ENCODE peak calls at places on chromosomes 7 and 10, in ten cellular contexts. C is heart right ventricle, Q is colonic mucosa, L is pancreas, A is BJ, V is sigmoid colon, N is GM23338, J is BE2C, R is HFFc6, G is spleen. X is an unnamed sample.

GRCh38 chr10:103553743-103554487 is 60.4 kb downstream of the NEURL1 start:
- DNase-seq in C (no peak), Q (no peak), L (no peak), A (no peak), V (no peak), N (no peak), J (no peak), R (no peak), G (peak; percentile 38), X (no peak)

GRCh38 chr10:5317547-5318107 is 47.1 kb upstream of the UCN3 start:
- DNase-seq in C (no peak), Q (no peak), L (no peak), A (no peak), V (no peak), N (no peak), J (no peak), R (peak; percentile 77), G (no peak), X (no peak)

GRCh38 chr10:29470355-29470705 is 164.4 kb downstream of the SVIL start:
- DNase-seq in C (no peak), Q (no peak), L (no peak), A (no peak), V (no peak), N (peak; percentile 78), J (peak; percentile 57), R (no peak), G (no peak), X (no peak)

GRCh38 chr7:34457329-34457728 is 200.7 kb upstream of the NPSR1 start:
- DNase-seq in C (no peak), Q (no peak), L (no peak), A (no peak), V (peak; percentile 59), N (peak; percentile 32), J (no peak), R (no peak), G (no peak), X (no peak)

GRCh38 chr10:122733450-122733849 is 33.8 kb upstream of the C10orf120 start:
- DNase-seq in C (no peak), Q (no peak), L (no peak), A (no peak), V (no peak), N (peak; percentile 41), J (no peak), R (no peak), G (no peak), X (peak; percentile 31)

GRCh38 chr7:136050462-136050847 is 73.3 kb upstream of the MTPN start:
- DNase-seq in C (no peak), Q (no peak), L (no peak), A (no peak), V (no peak), N (no peak), J (no peak), R (no peak), G (no peak), X (no peak)

GRCh38 chr10:30182191-30183075 is 123.0 kb upstream of the JCAD start:
- DNase-seq in C (no peak), Q (no peak), L (peak; percentile 9), A (peak; percentile 94), V (no peak), N (no peak), J (no peak), R (peak; percentile 91), G (no peak), X (no peak)

GRCh38 chr7:121777672-121778071 is 95.3 kb upstream of the PTPRZ1 start:
- DNase-seq in C (no peak), Q (no peak), L (no peak), A (no peak), V (no peak), N (peak; percentile 50), J (no peak), R (no peak), G (no peak), X (no peak)

GRCh38 chr7:146116452-146117219 is at the start of gene CNTNAP2:
- DNase-seq in C (no peak), Q (no peak), L (no peak), A (no peak), V (no peak), N (peak; percentile 69), J (peak; percentile 43), R (no peak), G (peak; percentile 57), X (no peak)

GRCh38 chr7:6556196-6556595 is 4.9 kb upstream of the GRID2IP start:
- DNase-seq in C (no peak), Q (no peak), L (no peak), A (no peak), V (no peak), N (peak; percentile 74), J (no peak), R (no peak), G (no peak), X (no peak)
- TF ChIP-seq CTCF in C (no peak), Q (peak; percentile 12), L (no peak), A (no peak), V (no peak), N (peak; percentile 68), J (peak; percentile 12), R (peak; percentile 32), G (no peak), X (no peak)

DNA sequence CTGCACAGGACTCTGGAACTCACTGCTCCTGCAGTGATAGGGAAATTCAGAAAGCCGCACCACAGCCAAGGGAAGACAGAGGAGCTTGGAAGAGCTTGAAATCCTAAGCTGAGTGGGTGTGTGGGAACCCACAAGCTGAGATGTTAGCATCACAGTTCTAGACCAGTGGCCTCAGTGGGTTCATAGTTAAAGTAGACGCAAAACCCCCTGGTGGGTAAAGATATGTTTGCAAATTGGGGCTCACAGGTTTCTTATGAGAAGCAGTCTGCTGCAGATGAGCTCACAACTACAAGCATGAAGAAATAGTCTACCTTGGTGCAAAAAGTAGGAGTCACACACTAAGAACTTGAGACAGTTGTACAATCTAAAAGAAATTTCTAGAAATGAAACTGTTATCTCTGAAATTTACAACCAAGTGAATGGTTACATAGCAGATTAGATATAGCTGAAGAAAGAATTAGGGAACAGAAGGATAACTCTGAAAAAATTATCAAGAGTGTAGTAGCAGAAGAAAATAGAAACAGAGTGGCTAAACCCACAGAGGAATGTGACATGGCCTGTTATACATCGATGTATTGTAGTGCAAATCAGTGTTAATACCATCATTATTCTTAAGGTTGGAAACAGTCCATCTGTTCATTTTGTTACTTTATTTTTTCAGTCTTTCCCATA is 77.2 kb downstream of the DYNC2I1 start:
- DNase-seq in C (no peak), Q (no peak), L (no peak), A (no peak), V (no peak), N (no peak), J (no peak), R (no peak), G (no peak), X (no peak)
- TF ChIP-seq CTCF in C (no peak), Q (no peak), L (no peak), A (no peak), V (no peak), N (no peak), J (no peak), R (peak; percentile 30), G (no peak), X (no peak)

DNA sequence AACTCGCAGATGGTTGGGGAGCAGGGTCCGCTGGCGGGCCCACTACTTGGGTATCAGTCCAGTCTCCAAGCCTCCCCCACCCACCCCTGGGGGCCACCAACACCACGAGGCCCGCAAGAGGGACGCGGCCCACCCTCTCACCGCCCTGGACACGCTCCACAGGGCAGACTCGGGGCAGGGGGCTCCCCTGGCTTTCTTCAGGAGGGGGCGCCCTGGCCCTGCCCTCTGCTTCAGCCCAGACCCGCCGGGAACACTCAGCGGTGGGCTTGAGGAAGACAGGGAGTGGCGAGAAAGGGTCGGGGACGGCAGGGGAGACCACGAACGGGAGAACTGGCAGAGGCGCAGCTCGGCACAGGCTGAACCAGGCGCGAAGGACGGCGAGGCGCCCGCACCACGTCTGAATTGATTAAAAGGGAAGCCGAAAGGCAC is 1.6 kb downstream of the IGF2BP3 start:
- DNase-seq in C (no peak), Q (no peak), L (no peak), A (no peak), V (no peak), N (peak; percentile 31), J (peak; percentile 48), R (no peak), G (peak; percentile 78), X (no peak)
- TF ChIP-seq CTCF in C (no peak), Q (no peak), L (no peak), A (no peak), V (no peak), N (peak; percentile 34), J (no peak), R (no peak), G (no peak), X (no peak)

GRCh38 chr7:2670720-2671391 is 17.1 kb upstream of the AMZ1 start:
- DNase-seq in C (peak; percentile 60), Q (peak; percentile 72), L (peak; percentile 30), A (no peak), V (peak; percentile 78), N (peak; percentile 94), J (peak; percentile 85), R (peak; percentile 21), G (peak; percentile 93), X (no peak)
- TF ChIP-seq CTCF in C (peak; percentile 79), Q (peak; percentile 78), L (peak; percentile 58), A (peak; percentile 93), V (peak; percentile 85), N (peak; percentile 95), J (peak; percentile 86), R (peak; percentile 90), G (peak; percentile 90), X (peak; percentile 67)

GRCh38 chr7:138161600-138162081 is 85.4 kb downstream of the AKR1D1 start:
- DNase-seq in C (peak; percentile 87), Q (peak; percentile 86), L (peak; percentile 87), A (peak; percentile 6), V (peak; percentile 70), N (peak; percentile 99), J (peak; percentile 94), R (peak; percentile 87), G (peak; percentile 84), X (no peak)
- TF ChIP-seq CTCF in C (peak; percentile 52), Q (peak; percentile 67), L (peak; percentile 50), A (peak; percentile 69), V (no peak), N (peak; percentile 93), J (peak; percentile 93), R (peak; percentile 81), G (peak; percentile 81), X (peak; percentile 47)

X was measured in esophagus muscularis mucosa.